ENCODE peak calls at places on chromosomes 12 and 14, in eight cellular contexts. F is right atrium auricular region, P is body of pancreas, B is fibroblast of lung, T is brain microvascular endothelial cell, C is ascending aorta, D is mucosa of descending colon, Y is right lobe of liver. N is an unnamed sample.

GRCh38 chr12:19130224-19131019 is 889 bp downstream of the PLEKHA5 start:
- DNase-seq in F (no peak), P (peak), B (peak), T (no peak), C (peak), D (peak), Y (peak), N (no peak)

GRCh38 chr12:31603546-31604009 is 12.6 kb upstream of the DENND5B start:
- DNase-seq in F (no peak), P (no peak), B (no peak), T (no peak), C (no peak), D (no peak), Y (no peak), N (no peak)

GRCh38 chr12:111274820-111275219 is 94.1 kb downstream of the PHETA1 start:
- DNase-seq in F (no peak), P (no peak), B (no peak), T (no peak), C (no peak), D (no peak), Y (no peak), N (no peak)

GRCh38 chr12:111429760-111430417 is 24.2 kb downstream of the SH2B3 start:
- DNase-seq in F (no peak), P (no peak), B (no peak), T (no peak), C (no peak), D (peak), Y (no peak), N (no peak)

GRCh38 chr12:100229876-100230275 is 29.3 kb downstream of the ACTR6 start:
- DNase-seq in F (no peak), P (no peak), B (no peak), T (no peak), C (no peak), D (no peak), Y (no peak), N (no peak)

GRCh38 chr12:116590561-116590960 is 31.4 kb downstream of the MAP1LC3B2 start:
- DNase-seq in F (no peak), P (no peak), B (no peak), T (no peak), C (no peak), D (no peak), Y (no peak), N (no peak)

GRCh38 chr14:87852107-87852506 is 140.9 kb downstream of the GALC start:
- DNase-seq in F (no peak), P (no peak), B (no peak), T (no peak), C (no peak), D (no peak), Y (no peak), N (no peak)

GRCh38 chr14:42229976-42230375 is 623.3 kb downstream of the LRFN5 start:
- DNase-seq in F (no peak), P (no peak), B (no peak), T (no peak), C (no peak), D (no peak), Y (no peak), N (no peak)

GRCh38 chr14:102931580-102932285 is 9.3 kb downstream of the AMN start:
- DNase-seq in F (no peak), P (no peak), B (no peak), T (no peak), C (no peak), D (peak), Y (peak), N (no peak)

GRCh38 chr12:45216297-45216982 is 545 bp downstream of the ANO6 start:
- DNase-seq in F (peak), P (peak), B (peak), T (peak), C (peak), D (peak), Y (peak), N (no peak)

GRCh38 chr14:54435500-54435981 is 5.6 kb downstream of the CNIH1 start:
- DNase-seq in F (no peak), P (no peak), B (peak), T (peak), C (no peak), D (no peak), Y (no peak), N (no peak)

GRCh38 chr12:123041042-123041531 is 60.6 kb downstream of the ARL6IP4 start:
- DNase-seq in F (no peak), P (no peak), B (no peak), T (no peak), C (no peak), D (no peak), Y (no peak), N (no peak)

GRCh38 chr14:99224948-99225347 is 47.0 kb downstream of the BCL11B start:
- DNase-seq in F (no peak), P (no peak), B (no peak), T (no peak), C (no peak), D (no peak), Y (no peak), N (no peak)
- H3K4me3 ChIP-seq in F (no peak), P (no peak), B (no peak), T (no peak), C (no peak), D (no peak), Y (no peak), N (no peak)

GRCh38 chr12:52173526-52173925 is 18.3 kb downstream of the KRT80 start:
- DNase-seq in F (no peak), P (no peak), B (no peak), T (no peak), C (no peak), D (no peak), Y (no peak), N (no peak)

GRCh38 chr12:52169886-52170285 is 21.9 kb downstream of the KRT80 start:
- DNase-seq in F (no peak), P (no peak), B (no peak), T (no peak), C (no peak), D (no peak), Y (no peak), N (no peak)

GRCh38 chr12:52172956-52173355 is 18.9 kb downstream of the KRT80 start:
- DNase-seq in F (no peak), P (no peak), B (no peak), T (no peak), C (no peak), D (no peak), Y (no peak), N (no peak)

GRCh38 chr12:52170827-52171226 is 21.0 kb downstream of the KRT80 start:
- DNase-seq in F (no peak), P (peak), B (no peak), T (no peak), C (no peak), D (no peak), Y (no peak), N (no peak)

GRCh38 chr12:52171950-52172512 is 19.8 kb downstream of the KRT80 start:
- DNase-seq in F (no peak), P (peak), B (peak), T (no peak), C (no peak), D (no peak), Y (no peak), N (no peak)
- TF ChIP-seq CTCF in F (peak), P (peak), B (peak), T (peak), C (no peak), D (no peak), Y (peak), N (peak)

DNA sequence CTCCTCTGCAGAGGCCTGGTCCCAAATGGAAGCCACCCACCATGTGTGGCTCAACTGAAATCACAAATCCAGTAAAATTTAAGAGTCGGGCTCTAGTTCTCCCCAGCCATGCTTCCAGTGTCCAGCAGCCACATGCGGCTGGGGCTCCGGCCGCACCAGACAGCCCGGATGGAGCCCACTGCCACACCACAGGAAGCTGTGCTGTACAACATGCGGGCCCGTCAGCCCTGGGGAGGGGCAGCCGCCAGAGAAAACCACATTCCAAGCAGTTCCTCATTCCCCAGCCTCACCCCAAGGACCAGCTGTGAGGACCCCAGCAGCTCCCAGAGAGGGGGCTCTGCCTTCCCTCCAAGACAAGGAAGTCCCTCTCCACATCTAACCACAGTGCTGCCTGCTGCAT is 135.0 kb downstream of the NCOR2 start:
- DNase-seq in F (no peak), P (no peak), B (no peak), T (no peak), C (no peak), D (peak), Y (no peak), N (no peak)
- H3K4me3 ChIP-seq in F (no peak), P (no peak), B (no peak), T (no peak), C (no peak), D (no peak), Y (no peak), N (no peak)

DNA sequence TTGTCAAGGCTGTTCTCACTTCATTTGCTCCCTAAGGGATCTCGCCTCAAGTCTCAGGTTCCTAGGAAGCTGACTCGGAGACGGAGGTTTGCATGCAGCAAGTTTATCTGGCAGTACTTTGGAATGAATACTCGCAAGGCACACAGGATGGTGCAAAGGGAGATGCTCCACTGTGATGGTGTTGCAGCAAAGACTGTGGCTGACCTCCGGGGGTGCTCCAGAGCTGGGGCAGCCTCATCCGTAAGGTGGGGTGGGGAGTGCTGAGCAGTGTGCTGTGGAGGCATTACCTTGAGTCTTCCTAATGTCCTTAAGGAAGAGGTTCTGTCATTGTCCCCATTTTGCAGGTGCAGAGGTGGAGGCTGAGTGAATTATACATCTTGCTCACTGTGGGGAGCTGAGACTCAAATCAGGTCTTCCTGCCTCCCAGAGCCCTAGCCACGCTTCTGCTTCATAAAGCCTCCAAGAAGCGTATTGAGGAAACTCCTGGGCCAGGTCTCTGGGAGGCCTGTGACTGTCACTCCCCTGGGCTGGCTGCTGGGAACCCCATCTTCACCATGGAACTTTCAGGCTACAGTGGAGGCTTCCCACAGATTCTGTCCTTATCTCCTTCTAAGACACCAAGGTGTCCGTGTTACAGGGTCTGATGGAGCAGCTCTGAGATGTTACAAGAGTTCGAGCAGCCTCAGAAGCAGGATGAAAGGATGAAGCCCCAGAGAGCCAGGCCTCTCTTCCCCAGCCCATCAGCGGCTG is 39.5 kb downstream of the GALNT16 start:
- DNase-seq in F (no peak), P (no peak), B (no peak), T (no peak), C (peak), D (no peak), Y (no peak), N (no peak)
- TF ChIP-seq CTCF in F (no peak), P (no peak), B (peak), T (peak), C (no peak), D (no peak), Y (no peak), N (peak)

DNA sequence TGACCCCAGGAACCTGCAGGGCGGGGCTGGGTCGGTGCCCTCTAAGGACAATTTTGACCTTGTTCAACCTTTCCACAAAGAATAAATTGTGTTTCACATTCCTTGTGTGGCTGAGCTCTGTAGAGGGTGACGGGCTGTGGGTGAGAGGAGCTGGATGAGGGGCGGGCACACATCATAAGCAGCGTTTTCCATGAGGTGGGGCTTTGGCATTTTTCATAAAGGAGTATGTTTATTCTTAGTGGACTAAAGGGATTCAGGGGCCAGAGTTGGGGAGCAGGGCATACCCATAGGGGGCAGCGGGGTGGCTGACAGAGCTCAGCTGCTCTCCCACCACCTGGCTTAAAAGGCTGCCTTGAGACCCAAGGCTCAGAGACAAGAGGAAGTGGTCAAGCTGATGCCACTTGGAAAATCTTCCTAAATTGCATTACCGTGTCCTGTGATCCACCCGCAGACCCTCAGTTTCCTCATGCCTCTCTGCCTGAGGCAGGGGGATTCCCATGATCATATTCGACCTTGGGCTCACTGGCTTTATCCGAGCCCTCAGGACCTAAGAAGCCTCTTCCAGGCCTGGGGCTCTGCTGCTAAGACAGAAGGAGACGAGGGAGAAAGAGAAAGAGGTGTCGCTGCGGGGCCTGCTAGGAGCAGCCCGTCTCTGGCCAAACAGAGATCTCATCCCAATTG is 11.4 kb downstream of the MMP14 start:
- DNase-seq in F (no peak), P (no peak), B (peak), T (peak), C (no peak), D (no peak), Y (peak), N (no peak)
- H3K4me3 ChIP-seq in F (no peak), P (no peak), B (peak), T (peak), C (peak), D (no peak), Y (no peak), N (no peak)